ENCODE peak calls at places on chromosomes 5 and 9, in seven cellular contexts. J, F, U, B, V, Y and E are unnamed samples.

GRCh38 chr5:130270786-130271185 is 366.5 kb downstream of the CHSY3 start:
- DNase-seq in V (no peak), J (no peak), U (no peak), Y (no peak), B (no peak), F (no peak), E (no peak)

GRCh38 chr5:76219636-76220035 is 136.5 kb downstream of the SV2C start:
- DNase-seq in V (no peak), U (no peak), B (no peak), J (no peak), Y (no peak), F (no peak), E (no peak)

GRCh38 chr5:81422671-81423070 is 28.7 kb upstream of the ACOT12 start:
- DNase-seq in B (no peak), J (no peak), F (peak), U (no peak), V (no peak), Y (no peak), E (peak)

GRCh38 chr9:5593904-5594303 is 35.0 kb upstream of the RIC1 start:
- DNase-seq in U (no peak), F (no peak), B (no peak), V (peak), J (no peak), Y (no peak), E (no peak)

GRCh38 chr5:82931110-82931509 is 146.1 kb downstream of the TMEM167A start:
- DNase-seq in F (no peak), J (no peak), Y (no peak), U (no peak), V (no peak), B (no peak), E (no peak)

GRCh38 chr5:141420855-141421488 is at the start of gene PCDHGA11:
- DNase-seq in B (no peak), F (no peak), Y (no peak), U (no peak), J (no peak), V (no peak), E (no peak)

GRCh38 chr5:93359296-93359957 is 221.6 kb downstream of the NR2F1-AS1 start:
- DNase-seq in B (no peak), Y (no peak), J (no peak), V (no peak), U (peak), F (peak), E (peak)

GRCh38 chr9:38445154-38446043 is 21.1 kb upstream of the IGFBPL1 start:
- DNase-seq in B (no peak), Y (no peak), V (no peak), F (no peak), U (no peak), J (no peak), E (no peak)

GRCh38 chr5:143314664-143315063 is 88.8 kb downstream of the NR3C1 start:
- DNase-seq in J (no peak), Y (no peak), V (no peak), B (no peak), U (no peak), F (peak), E (peak)

GRCh38 chr5:71587709-71588532 is 781 bp downstream of the MCCC2 start:
- DNase-seq in J (no peak), V (no peak), Y (no peak), U (no peak), B (no peak), F (no peak), E (no peak)

GRCh38 chr9:110532908-110533665 is 46.5 kb downstream of the SVEP1 start:
- DNase-seq in J (no peak), V (no peak), B (no peak), U (no peak), F (no peak), Y (no peak), E (no peak)

GRCh38 chr5:159785639-159786038 is 130.6 kb upstream of the ADRA1B start:
- DNase-seq in B (no peak), V (no peak), F (no peak), U (no peak), Y (no peak), J (no peak), E (no peak)

GRCh38 chr5:15554542-15554941 is 54.6 kb downstream of the FBXL7 start:
- DNase-seq in J (no peak), V (no peak), F (no peak), Y (no peak), U (no peak), B (no peak), E (no peak)

GRCh38 chr5:16489322-16489791 is 23.8 kb upstream of the ZNF622 start:
- DNase-seq in U (no peak), B (no peak), F (peak), Y (no peak), V (no peak), J (no peak), E (no peak)

GRCh38 chr5:113510836-113511451 is 2.5 kb upstream of the YTHDC2 start:
- DNase-seq in U (no peak), F (no peak), J (no peak), V (no peak), Y (peak), B (no peak), E (no peak)

GRCh38 chr5:138439537-138440225 is 824 bp downstream of the REEP2 start:
- DNase-seq in Y (no peak), U (no peak), J (no peak), F (no peak), V (no peak), B (no peak), E (no peak)

GRCh38 chr9:83382421-83382820 is 155.8 kb downstream of the FRMD3 start:
- DNase-seq in V (no peak), J (no peak), U (no peak), F (no peak), Y (no peak), B (no peak), E (no peak)

GRCh38 chr5:95590880-95591279 is 29.0 kb upstream of the GPR150 start:
- DNase-seq in V (no peak), Y (no peak), J (no peak), U (no peak), B (no peak), F (no peak), E (no peak)

GRCh38 chr5:1118738-1119137 is 6.9 kb upstream of the SLC12A7 start:
- DNase-seq in J (no peak), F (no peak), Y (no peak), U (peak), V (no peak), B (no peak), E (no peak)

GRCh38 chr5:129899454-129899853 is 4.8 kb upstream of the CHSY3 start:
- DNase-seq in J (no peak), Y (no peak), V (no peak), B (no peak), F (no peak), U (no peak), E (no peak)

GRCh38 chr5:150672237-150672883 is 11.3 kb downstream of the MYOZ3 start:
- DNase-seq in J (no peak), Y (no peak), B (no peak), U (no peak), V (no peak), F (no peak), E (no peak)

GRCh38 chr9:130929571-130930022 is 9.4 kb downstream of the FIBCD1 start:
- DNase-seq in Y (no peak), V (no peak), U (no peak), B (no peak), F (no peak), J (no peak), E (no peak)